ENCODE peak calls at places on chromosome 1, in six cellular contexts. Q, S, M, I, Y and C are unnamed samples.
A peak's percentile ranks its signal among the peaks of the same experiment; 100 is the strongest.

GRCh38 chr1:64474639-64475038 is 4.7 kb downstream of the CACHD1 start:
- DNase-seq in I (peak; percentile 65), S (no peak), M (peak; percentile 75), Q (no peak), Y (peak; percentile 24), C (no peak)

GRCh38 chr1:180244840-180245239 is 14.8 kb downstream of the LHX4 start:
- DNase-seq in M (no peak), S (no peak), Y (peak; percentile 60), Q (no peak), I (no peak), C (no peak)

GRCh38 chr1:202221911-202222909 is 28.6 kb downstream of the LGR6 start:
- DNase-seq in M (no peak), S (no peak), Y (no peak), Q (no peak), I (no peak), C (no peak)

GRCh38 chr1:215845224-215845902 is 278.3 kb downstream of the KCTD3 start:
- DNase-seq in I (peak; percentile 54), M (no peak), Q (no peak), S (no peak), Y (peak; percentile 35), C (no peak)

GRCh38 chr1:218735436-218735835 is 390.3 kb downstream of the TGFB2 start:
- DNase-seq in Q (no peak), S (no peak), I (peak; percentile 67), M (no peak), Y (no peak), C (no peak)

GRCh38 chr1:94425821-94426484 is 7.8 kb downstream of the ABCD3 start:
- DNase-seq in I (no peak), Q (no peak), S (no peak), Y (no peak), M (no peak), C (no peak)

GRCh38 chr1:212285685-212286436 is 651 bp downstream of the PPP2R5A start:
- DNase-seq in Q (peak; percentile 58), I (peak; percentile 75), M (peak; percentile 92), Y (peak; percentile 62), S (peak; percentile 61), C (peak; percentile 70)

GRCh38 chr1:92958203-92958970 is 2.9 kb downstream of the DIPK1A start:
- DNase-seq in S (no peak), M (no peak), Q (no peak), Y (no peak), I (no peak), C (no peak)

GRCh38 chr1:151867321-151867720 is 13.8 kb upstream of the THEM5 start:
- DNase-seq in Q (no peak), Y (no peak), I (no peak), S (no peak), M (no peak), C (no peak)

GRCh38 chr1:151871284-151872030 is 17.9 kb upstream of the THEM5 start:
- DNase-seq in Q (no peak), Y (no peak), S (no peak), I (no peak), M (no peak), C (no peak)

GRCh38 chr1:151864411-151864810 is 10.9 kb upstream of the THEM5 start:
- DNase-seq in M (no peak), S (no peak), Q (no peak), Y (no peak), I (no peak), C (no peak)

GRCh38 chr1:151868404-151868980 is 15.0 kb upstream of the THEM5 start:
- DNase-seq in Q (no peak), I (peak; percentile 13), Y (no peak), S (no peak), M (no peak), C (no peak)

DNA sequence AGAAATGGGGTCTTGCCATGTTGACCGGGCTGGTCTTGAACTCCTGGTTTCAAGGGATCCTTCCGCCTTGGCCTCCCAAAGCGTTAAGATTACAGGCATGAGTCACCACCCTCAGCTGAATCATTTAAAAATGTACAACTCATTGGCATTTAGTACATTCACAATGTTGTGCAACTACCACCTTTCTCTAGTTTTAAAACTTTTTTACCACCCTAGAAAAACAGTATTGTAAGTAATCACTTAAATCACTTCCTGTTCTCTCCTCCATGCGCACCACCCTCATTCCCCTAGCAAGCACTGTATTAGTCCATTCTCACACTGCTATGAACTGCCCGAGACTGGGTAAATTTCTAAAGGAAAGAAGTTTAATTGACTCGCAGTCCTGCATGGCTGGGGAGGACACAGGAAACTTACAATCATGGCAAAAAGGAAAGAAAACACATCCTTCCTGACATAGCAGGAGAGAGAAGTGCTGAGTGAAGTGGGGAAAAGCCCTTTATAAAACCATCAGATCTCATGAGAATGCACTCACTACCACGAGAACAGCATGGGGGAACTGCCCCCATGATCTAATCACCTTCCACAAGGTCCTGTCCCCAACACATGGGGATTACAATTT is 14.4 kb upstream of the THEM5 start:
- DNase-seq in Y (no peak), I (peak; percentile 79), M (no peak), S (no peak), Q (no peak), C (no peak)
- TF ChIP-seq CTCF in Y (no peak), I (no peak), M (no peak), S (no peak), Q (no peak), C (no peak)

GRCh38 chr1:66758247-66758755 is 6.0 kb downstream of the DYNLT5 start:
- DNase-seq in M (no peak), I (peak; percentile 48), S (no peak), Y (no peak), Q (peak; percentile 56), C (no peak)

GRCh38 chr1:66760506-66760905 is 8.2 kb downstream of the DYNLT5 start:
- DNase-seq in Y (no peak), S (no peak), M (no peak), Q (no peak), I (no peak), C (no peak)

GRCh38 chr1:66764994-66765578 is 12.8 kb downstream of the DYNLT5 start:
- DNase-seq in Y (peak; percentile 61), Q (peak; percentile 39), M (no peak), S (peak; percentile 21), I (peak; percentile 78), C (no peak)

GRCh38 chr1:66757740-66758139 is 5.5 kb downstream of the DYNLT5 start:
- DNase-seq in M (no peak), I (no peak), Y (no peak), S (no peak), Q (no peak), C (no peak)

DNA sequence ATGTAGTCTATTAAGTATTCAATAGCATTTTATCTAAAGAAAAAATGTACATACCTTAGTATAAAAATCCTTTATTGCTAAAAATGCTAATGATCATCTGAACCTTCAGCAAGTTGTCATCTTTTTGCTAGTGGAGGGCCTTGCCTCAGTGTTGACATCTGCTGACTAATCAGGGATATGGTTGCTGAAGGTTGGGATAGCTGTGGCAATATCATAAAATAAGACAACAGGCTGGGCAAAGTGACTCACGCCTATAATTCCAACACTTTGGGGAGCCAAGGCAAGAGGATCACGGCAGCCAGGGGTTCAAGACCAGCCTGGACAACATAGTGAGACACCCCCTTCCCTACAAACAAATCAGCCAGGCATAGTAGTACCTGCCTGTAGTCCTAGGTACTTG is 9.0 kb downstream of the DYNLT5 start:
- DNase-seq in M (no peak), I (peak; percentile 62), Y (no peak), S (no peak), Q (no peak), C (no peak)
- TF ChIP-seq CTCF in M (no peak), I (no peak), Y (no peak), S (no peak), Q (no peak), C (no peak)

GRCh38 chr1:161484613-161485012 is 20.6 kb upstream of the FCGR2A start:
- DNase-seq in I (no peak), Y (no peak), Q (no peak), M (no peak), S (no peak), C (no peak)
- TF ChIP-seq CTCF in I (peak; percentile 11), Y (no peak), Q (peak; percentile 27), M (peak; percentile 32), S (peak; percentile 20), C (peak; percentile 41)

GRCh38 chr1:3322440-3323020 is 131.9 kb upstream of the ARHGEF16 start:
- DNase-seq in Y (no peak), I (no peak), S (no peak), M (no peak), Q (no peak), C (no peak)

GRCh38 chr1:3319874-3320245 is 134.6 kb upstream of the ARHGEF16 start:
- DNase-seq in Q (peak; percentile 60), M (no peak), I (peak; percentile 74), Y (peak; percentile 64), S (no peak), C (no peak)

GRCh38 chr1:3318329-3318728 is 136.1 kb upstream of the ARHGEF16 start:
- DNase-seq in Q (no peak), I (no peak), Y (no peak), M (no peak), S (no peak), C (no peak)

GRCh38 chr1:3321559-3322439 is 132.7 kb upstream of the ARHGEF16 start:
- DNase-seq in M (no peak), S (no peak), Y (no peak), I (peak; percentile 32), Q (no peak), C (no peak)

DNA sequence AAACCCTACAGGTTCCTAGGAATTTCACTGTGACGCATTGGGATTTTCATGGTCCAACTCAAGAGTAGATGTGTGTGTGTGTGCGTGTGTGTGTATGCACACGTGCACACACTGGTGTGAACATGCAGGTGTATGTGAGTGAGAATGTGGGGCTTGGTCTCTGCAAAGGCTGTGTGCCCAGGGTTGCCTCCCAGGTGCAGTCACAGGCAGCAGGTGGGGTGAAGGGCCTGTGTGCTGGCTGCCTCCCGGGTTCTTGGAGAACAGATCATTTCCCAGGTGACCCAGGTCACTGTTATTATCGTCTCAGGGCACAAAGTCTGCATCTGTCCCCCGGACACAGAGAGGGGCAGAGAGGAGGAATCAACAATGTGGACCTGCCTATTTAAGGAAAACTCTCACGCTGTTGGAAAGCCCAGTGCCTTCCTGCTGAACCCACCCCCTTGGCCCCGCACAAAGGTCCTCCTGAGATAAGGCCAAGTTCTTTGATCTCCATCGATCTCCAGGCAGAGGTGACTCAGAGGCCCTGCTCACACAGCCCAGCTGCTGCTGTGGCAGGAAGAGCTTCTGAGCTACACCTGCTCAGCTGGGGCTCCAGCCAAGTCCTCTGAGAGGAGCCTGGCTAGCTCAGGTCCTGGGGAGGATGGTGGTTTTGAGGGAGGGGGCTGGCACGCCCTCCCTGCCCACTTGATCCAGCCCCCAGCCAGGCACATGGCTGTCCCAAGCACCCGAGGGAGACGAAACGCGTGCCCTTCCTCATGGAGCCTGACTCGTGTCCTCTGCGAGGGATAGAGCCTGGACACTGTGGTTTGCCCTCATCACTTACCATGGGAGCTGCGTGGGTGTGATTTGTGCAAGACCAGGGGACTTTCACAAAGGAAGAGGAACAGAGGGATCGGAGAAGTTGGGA is 134.0 kb upstream of the ARHGEF16 start:
- DNase-seq in I (peak; percentile 39), Y (peak; percentile 70), M (no peak), S (no peak), Q (no peak), C (no peak)
- TF ChIP-seq CTCF in I (no peak), Y (no peak), M (no peak), S (no peak), Q (no peak), C (no peak)